ENCODE peak calls at places on chromosomes 16 and 17, in five cellular contexts. One of them, this sample, is unnamed.

GRCh38 chr17:28967240-28968135 is 16.2 kb upstream of the PHF12 start:
- DNase-seq in HepG2: no peak
- DNase-seq in K562: no peak
- DNase-seq in H1: no peak
- DNase-seq in GM12878: no peak
- DNase-seq in this sample: no peak

GRCh38 chr17:76544916-76545365 is 5.1 kb downstream of the PRCD start:
- DNase-seq in HepG2: no peak
- DNase-seq in K562: no peak
- DNase-seq in H1: no peak
- DNase-seq in GM12878: no peak
- DNase-seq in this sample: no peak

GRCh38 chr16:88784074-88784855 is 755 bp downstream of the PIEZO1 start:
- DNase-seq in HepG2: peak
- DNase-seq in K562: peak
- DNase-seq in H1: peak
- DNase-seq in GM12878: no peak
- DNase-seq in this sample: peak

GRCh38 chr17:20922128-20922670 is 120.6 kb downstream of the USP22 start:
- DNase-seq in HepG2: no peak
- DNase-seq in K562: peak
- DNase-seq in H1: no peak
- DNase-seq in GM12878: no peak
- DNase-seq in this sample: no peak

GRCh38 chr17:3732171-3732570 is 8.5 kb downstream of the HASPIN start:
- DNase-seq in HepG2: peak
- DNase-seq in K562: peak
- DNase-seq in H1: no peak
- DNase-seq in GM12878: peak
- DNase-seq in this sample: no peak

GRCh38 chr17:49053171-49053829 is 56.1 kb downstream of the IGF2BP1 start:
- DNase-seq in HepG2: no peak
- DNase-seq in K562: no peak
- DNase-seq in H1: peak
- DNase-seq in GM12878: no peak
- DNase-seq in this sample: no peak

GRCh38 chr17:12958786-12959185 is 59.0 kb downstream of the ELAC2 start:
- DNase-seq in HepG2: no peak
- DNase-seq in K562: no peak
- DNase-seq in H1: no peak
- DNase-seq in GM12878: no peak
- DNase-seq in this sample: no peak

GRCh38 chr16:1344499-1344898 is 7.2 kb downstream of the TSR3 start:
- DNase-seq in HepG2: no peak
- DNase-seq in K562: no peak
- DNase-seq in H1: no peak
- DNase-seq in GM12878: no peak
- DNase-seq in this sample: no peak

GRCh38 chr16:30470170-30470512 is 2.4 kb upstream of the ITGAL start:
- DNase-seq in HepG2: no peak
- DNase-seq in K562: no peak
- DNase-seq in H1: no peak
- DNase-seq in GM12878: no peak
- DNase-seq in this sample: no peak

GRCh38 chr16:16861546-16861945 is 482.6 kb downstream of the NPIPA7 start:
- DNase-seq in HepG2: peak
- DNase-seq in K562: peak
- DNase-seq in H1: peak
- DNase-seq in GM12878: peak
- DNase-seq in this sample: peak

GRCh38 chr16:49652441-49653175 is 203.3 kb downstream of the ZNF423 start:
- DNase-seq in HepG2: no peak
- DNase-seq in K562: no peak
- DNase-seq in H1: no peak
- DNase-seq in GM12878: no peak
- DNase-seq in this sample: no peak

GRCh38 chr16:726438-727290 is at the start of the genes CCDC78 and HAGHL:
- DNase-seq in HepG2: no peak
- DNase-seq in K562: peak
- DNase-seq in H1: peak
- DNase-seq in GM12878: no peak
- DNase-seq in this sample: no peak

GRCh38 chr16:4511441-4512082 is 27.0 kb downstream of the CDIP1 start:
- DNase-seq in HepG2: peak
- DNase-seq in K562: peak
- DNase-seq in H1: peak
- DNase-seq in GM12878: no peak
- DNase-seq in this sample: peak

GRCh38 chr17:1644493-1645206 is 882 bp downstream of the SCARF1 start:
- DNase-seq in HepG2: no peak
- DNase-seq in K562: no peak
- DNase-seq in H1: no peak
- DNase-seq in GM12878: peak
- DNase-seq in this sample: no peak

GRCh38 chr17:43755389-43755875 is 3.2 kb downstream of the SOST start:
- DNase-seq in HepG2: no peak
- DNase-seq in K562: no peak
- DNase-seq in H1: peak
- DNase-seq in GM12878: no peak
- DNase-seq in this sample: no peak

GRCh38 chr16:2790631-2791030 is 3.3 kb upstream of the PRSS33 start:
- DNase-seq in HepG2: no peak
- DNase-seq in K562: no peak
- DNase-seq in H1: no peak
- DNase-seq in GM12878: no peak
- DNase-seq in this sample: no peak

GRCh38 chr17:49227436-49228261 is 2.9 kb downstream of the PHOSPHO1 start:
- DNase-seq in HepG2: peak
- DNase-seq in K562: peak
- DNase-seq in H1: peak
- DNase-seq in GM12878: no peak
- DNase-seq in this sample: peak

GRCh38 chr17:41532947-41533570 is 5.0 kb upstream of the KRT19 start:
- DNase-seq in HepG2: no peak
- DNase-seq in K562: no peak
- DNase-seq in H1: no peak
- DNase-seq in GM12878: no peak
- DNase-seq in this sample: no peak

GRCh38 chr17:46179375-46179999 is 13.7 kb downstream of the KANSL1 start:
- DNase-seq in HepG2: no peak
- DNase-seq in K562: no peak
- DNase-seq in H1: no peak
- DNase-seq in GM12878: peak
- DNase-seq in this sample: no peak

GRCh38 chr16:87451563-87452210 is 41.1 kb downstream of the ZCCHC14 start:
- DNase-seq in HepG2: no peak
- DNase-seq in K562: no peak
- DNase-seq in H1: no peak
- DNase-seq in GM12878: no peak
- DNase-seq in this sample: no peak

GRCh38 chr17:36149296-36149820 is 27.1 kb downstream of the TBC1D3B start:
- DNase-seq in HepG2: no peak
- DNase-seq in K562: no peak
- DNase-seq in H1: no peak
- DNase-seq in GM12878: no peak
- DNase-seq in this sample: no peak

GRCh38 chr17:80705988-80706387 is 161.3 kb downstream of the RPTOR start:
- DNase-seq in HepG2: no peak
- DNase-seq in K562: no peak
- DNase-seq in H1: no peak
- DNase-seq in GM12878: no peak
- DNase-seq in this sample: no peak
- TF ChIP-seq KDM1A in HepG2: no peak
- TF ChIP-seq KDM1A in K562: no peak
- TF ChIP-seq KDM1A in H1: no peak
- TF ChIP-seq KDM1A in GM12878: no peak
- TF ChIP-seq KDM1A in this sample: no peak

DNA sequence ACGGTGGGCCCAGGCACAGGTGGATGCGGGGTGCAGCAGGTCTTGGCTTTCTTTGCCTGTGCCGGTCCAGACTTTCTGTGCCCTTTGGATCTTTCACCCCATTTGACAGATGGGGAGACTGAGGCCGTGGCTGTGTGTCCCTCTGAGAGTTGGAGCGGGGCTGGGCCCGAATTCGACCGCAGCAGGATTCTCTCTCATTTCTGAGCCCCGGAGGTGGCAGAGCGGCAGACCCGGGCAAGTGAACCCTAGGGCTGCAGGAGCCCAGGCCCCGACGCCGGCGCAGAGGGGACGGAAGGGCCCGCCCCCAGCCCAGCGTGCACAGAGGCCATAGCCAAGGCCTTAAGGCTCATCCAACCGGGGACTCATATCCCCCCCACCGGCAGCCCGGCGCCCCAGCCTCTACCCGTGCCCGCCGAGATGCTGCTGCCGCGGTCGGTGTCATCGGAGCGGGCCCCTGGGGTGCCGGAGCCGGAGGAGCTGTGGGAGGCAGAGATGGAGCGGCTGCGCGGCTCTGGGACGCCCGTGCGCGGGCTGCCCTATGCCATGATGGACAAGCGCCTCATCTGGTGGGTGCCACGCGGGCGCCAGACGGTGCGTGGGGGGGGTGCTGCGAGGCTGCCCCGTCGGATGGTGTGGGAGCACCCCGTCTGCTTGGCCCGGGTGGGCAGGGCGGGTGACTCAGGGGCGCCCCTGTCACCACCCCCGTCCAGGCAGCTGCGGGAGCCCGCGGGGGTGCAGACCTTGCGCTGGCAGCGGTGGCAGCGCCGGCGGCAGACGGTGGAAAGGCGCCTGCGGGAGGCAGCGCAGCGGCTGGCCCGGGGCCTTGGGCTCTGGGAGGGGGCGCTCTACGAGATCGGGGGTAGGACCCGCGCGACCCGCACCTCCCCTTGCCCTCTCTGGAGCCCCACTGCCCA is 858 bp downstream of the TMC8 start:
- DNase-seq in HepG2: no peak
- DNase-seq in K562: no peak
- DNase-seq in H1: no peak
- DNase-seq in GM12878: no peak
- DNase-seq in this sample: no peak
- TF ChIP-seq KDM1A in HepG2: no peak
- TF ChIP-seq KDM1A in K562: peak
- TF ChIP-seq KDM1A in H1: peak
- TF ChIP-seq KDM1A in GM12878: no peak
- TF ChIP-seq KDM1A in this sample: peak

DNA sequence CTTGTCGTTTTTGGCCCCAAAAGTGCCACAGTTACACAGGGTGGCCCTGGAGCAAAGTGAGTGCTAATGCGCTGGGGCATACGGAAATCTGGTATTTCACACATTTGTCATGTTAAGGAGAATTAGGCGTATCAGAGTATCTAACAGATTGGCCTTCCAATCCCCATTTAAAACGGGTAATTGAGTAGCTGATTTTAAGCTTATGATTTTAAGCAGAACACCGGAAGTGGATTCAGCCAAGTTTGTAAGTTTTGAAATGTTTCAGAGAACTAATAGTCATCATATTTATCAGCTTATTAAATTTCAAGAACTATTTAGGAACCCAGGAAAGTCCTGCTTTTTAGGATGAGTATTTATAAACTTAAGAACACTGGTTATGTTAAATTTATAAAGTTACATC is 19.5 kb downstream of the LRRC75A start:
- DNase-seq in HepG2: no peak
- DNase-seq in K562: no peak
- DNase-seq in H1: no peak
- DNase-seq in GM12878: no peak
- DNase-seq in this sample: no peak
- TF ChIP-seq KDM1A in HepG2: no peak
- TF ChIP-seq KDM1A in K562: no peak
- TF ChIP-seq KDM1A in H1: no peak
- TF ChIP-seq KDM1A in GM12878: no peak
- TF ChIP-seq KDM1A in this sample: no peak

DNA sequence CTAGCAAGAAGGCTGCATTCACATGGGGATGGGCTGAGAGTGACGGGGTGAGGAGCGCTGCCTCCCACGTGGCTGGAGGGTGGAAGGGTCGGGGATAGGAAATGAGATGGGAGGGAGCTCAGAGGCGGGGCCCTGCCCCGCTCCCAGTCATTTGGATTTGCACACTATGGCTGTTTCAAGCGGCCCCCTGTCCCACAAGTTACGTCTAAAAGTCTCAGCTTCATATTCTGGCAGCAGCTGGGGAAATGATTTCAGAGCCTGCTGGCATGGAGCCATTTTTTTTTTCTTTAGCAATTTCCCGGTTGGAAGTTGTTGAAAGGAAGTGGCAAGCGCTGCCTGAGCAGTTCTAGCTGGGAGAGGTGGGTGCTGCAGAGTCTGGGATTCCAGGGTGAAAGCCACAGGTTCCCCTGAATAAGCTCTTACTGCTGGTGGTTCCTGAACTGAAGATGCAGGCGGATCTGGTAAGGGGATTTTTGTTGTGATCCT is 70.9 kb upstream of the LGALS9 start:
- DNase-seq in HepG2: no peak
- DNase-seq in K562: no peak
- DNase-seq in H1: no peak
- DNase-seq in GM12878: no peak
- DNase-seq in this sample: peak
- TF ChIP-seq KDM1A in HepG2: no peak
- TF ChIP-seq KDM1A in K562: no peak
- TF ChIP-seq KDM1A in H1: no peak
- TF ChIP-seq KDM1A in GM12878: no peak
- TF ChIP-seq KDM1A in this sample: no peak